ENCODE peak calls at places on chromosomes 12 and 14, in four cellular contexts. Y is heart left ventricle, W is B cell, A is T-helper 2 cell. B is an unnamed sample.

GRCh38 chr12:92139634-92140555 is 5.8 kb downstream of the BTG1 start:
- DNase-seq in Y (no peak), W (no peak), A (no peak), B (no peak)

GRCh38 chr12:52254965-52255751 is 19.3 kb upstream of the KRT86 start:
- DNase-seq in Y (no peak), W (no peak), A (no peak), B (no peak)

GRCh38 chr12:123763093-123763492 is 992 bp downstream of the DNAH10 start:
- DNase-seq in Y (no peak), W (no peak), A (no peak), B (no peak)

GRCh38 chr12:50211392-50212070 is 44.4 kb upstream of the CERS5 start:
- DNase-seq in Y (no peak), W (no peak), A (no peak), B (no peak)

GRCh38 chr14:71212683-71213107 is 305.4 kb downstream of the PCNX1 start:
- DNase-seq in Y (no peak), W (no peak), A (no peak), B (no peak)

GRCh38 chr12:41055875-41056577 is 132.1 kb upstream of the PDZRN4 start:
- DNase-seq in Y (no peak), W (no peak), A (no peak), B (no peak)

GRCh38 chr14:85024931-85025330 is 505.0 kb upstream of the FLRT2 start:
- DNase-seq in Y (no peak), W (no peak), A (no peak), B (no peak)

GRCh38 chr12:39006286-39006685 is 100.9 kb upstream of the CPNE8 start:
- DNase-seq in Y (no peak), W (no peak), A (no peak), B (no peak)

GRCh38 chr12:93181396-93181965 is 196.2 kb upstream of the NUDT4 start:
- DNase-seq in Y (no peak), W (no peak), A (no peak), B (no peak)

GRCh38 chr14:55028066-55028465 is 1.0 kb downstream of the SOCS4 start:
- DNase-seq in Y (no peak), W (no peak), A (no peak), B (no peak)

B was measured in heart right ventricle.